ENCODE peak calls at places on chromosomes 4 and X, in seven cellular contexts. Y is prostate gland, P is H1, U is GM12891, E is stomach, J is transverse colon, W is K562. M is an unnamed sample.
A peak's percentile ranks its signal among the peaks of the same experiment; 100 is the strongest.

GRCh38 chr4:24059839-24060238 is 170.0 kb upstream of the PPARGC1A start:
- DNase-seq in Y (no peak), P (no peak), U (no peak), E (no peak), J (no peak), W (no peak), M (no peak)

GRCh38 chrX:52422884-52423283 is 54.1 kb downstream of the XAGE2 start:
- DNase-seq in Y (no peak), P (no peak), U (no peak), E (no peak), J (no peak), W (no peak), M (no peak)

GRCh38 chr4:8182858-8183725 is 16.0 kb upstream of the SH3TC1 start:
- DNase-seq in Y (peak; percentile 94), P (no peak), U (no peak), E (peak; percentile 89), J (peak; percentile 93), W (peak; percentile 74), M (peak; percentile 23)

GRCh38 chr4:151517896-151518295 is 108.9 kb downstream of the FHIP1A start:
- DNase-seq in Y (no peak), P (no peak), U (no peak), E (no peak), J (no peak), W (no peak), M (no peak)

GRCh38 chr4:183478123-183478522 is 26.7 kb upstream of the ING2 start:
- DNase-seq in Y (no peak), P (no peak), U (no peak), E (no peak), J (no peak), W (no peak), M (no peak)

GRCh38 chr4:184019084-184019483 is 114.0 kb downstream of the STOX2 start:
- DNase-seq in Y (no peak), P (no peak), U (no peak), E (no peak), J (no peak), W (no peak), M (no peak)

GRCh38 chrX:41350976-41351569 is 17.1 kb downstream of the DDX3X start:
- DNase-seq in Y (no peak), P (no peak), U (no peak), E (no peak), J (no peak), W (no peak), M (no peak)

GRCh38 chr4:141109983-141110382 is 23.3 kb downstream of the RNF150 start:
- DNase-seq in Y (no peak), P (no peak), U (no peak), E (no peak), J (no peak), W (no peak), M (no peak)

GRCh38 chrX:109600114-109600710 is 24.8 kb downstream of the KCNE5 start:
- DNase-seq in Y (no peak), P (no peak), U (no peak), E (no peak), J (no peak), W (no peak), M (no peak)

GRCh38 chrX:65697915-65698796 is 30.7 kb downstream of the MSN start:
- DNase-seq in Y (no peak), P (no peak), U (no peak), E (peak; percentile 37), J (peak; percentile 66), W (peak; percentile 41), M (no peak)

GRCh38 chr4:11130195-11130975 is 298.3 kb downstream of the HS3ST1 start:
- DNase-seq in Y (no peak), P (no peak), U (no peak), E (no peak), J (no peak), W (no peak), M (no peak)

GRCh38 chr4:154491731-154492249 is at the start of gene DCHS2:
- DNase-seq in Y (no peak), P (no peak), U (peak; percentile 37), E (no peak), J (peak; percentile 24), W (peak; percentile 76), M (no peak)

GRCh38 chrX:2650865-2651264 is 40.2 kb upstream of the CD99 start:
- DNase-seq in Y (no peak), P (no peak), U (no peak), E (no peak), J (no peak), W (no peak), M (no peak)

GRCh38 chrX:47420264-47420663 is 49.9 kb downstream of the ZNF157 start:
- DNase-seq in Y (no peak), P (no peak), U (no peak), E (no peak), J (no peak), W (no peak), M (no peak)

GRCh38 chrX:1392376-1393130 is 640 bp upstream of the SLC25A6 start:
- DNase-seq in Y (peak; percentile 65), P (no peak), U (peak; percentile 65), E (peak; percentile 65), J (peak; percentile 78), W (peak; percentile 50), M (no peak)

GRCh38 chrX:74536142-74537010 is 78.0 kb downstream of the RLIM start:
- DNase-seq in Y (peak; percentile 58), P (no peak), U (peak; percentile 46), E (peak; percentile 64), J (peak; percentile 78), W (peak; percentile 37), M (no peak)

GRCh38 chr4:38665846-38666490 is 2.0 kb downstream of the KLF3 start:
- DNase-seq in Y (no peak), P (no peak), U (no peak), E (no peak), J (no peak), W (no peak), M (no peak)

GRCh38 chr4:38661371-38661770 is 2.6 kb upstream of the KLF3 start:
- DNase-seq in Y (no peak), P (no peak), U (no peak), E (no peak), J (no peak), W (no peak), M (no peak)

GRCh38 chr4:38663021-38663800 is 788 bp upstream of the KLF3 start:
- DNase-seq in Y (no peak), P (no peak), U (peak; percentile 67), E (peak; percentile 34), J (no peak), W (no peak), M (no peak)

GRCh38 chr4:38664704-38665401 is 854 bp downstream of the KLF3 start:
- DNase-seq in Y (peak; percentile 73), P (no peak), U (no peak), E (peak; percentile 69), J (peak; percentile 72), W (no peak), M (no peak)

DNA sequence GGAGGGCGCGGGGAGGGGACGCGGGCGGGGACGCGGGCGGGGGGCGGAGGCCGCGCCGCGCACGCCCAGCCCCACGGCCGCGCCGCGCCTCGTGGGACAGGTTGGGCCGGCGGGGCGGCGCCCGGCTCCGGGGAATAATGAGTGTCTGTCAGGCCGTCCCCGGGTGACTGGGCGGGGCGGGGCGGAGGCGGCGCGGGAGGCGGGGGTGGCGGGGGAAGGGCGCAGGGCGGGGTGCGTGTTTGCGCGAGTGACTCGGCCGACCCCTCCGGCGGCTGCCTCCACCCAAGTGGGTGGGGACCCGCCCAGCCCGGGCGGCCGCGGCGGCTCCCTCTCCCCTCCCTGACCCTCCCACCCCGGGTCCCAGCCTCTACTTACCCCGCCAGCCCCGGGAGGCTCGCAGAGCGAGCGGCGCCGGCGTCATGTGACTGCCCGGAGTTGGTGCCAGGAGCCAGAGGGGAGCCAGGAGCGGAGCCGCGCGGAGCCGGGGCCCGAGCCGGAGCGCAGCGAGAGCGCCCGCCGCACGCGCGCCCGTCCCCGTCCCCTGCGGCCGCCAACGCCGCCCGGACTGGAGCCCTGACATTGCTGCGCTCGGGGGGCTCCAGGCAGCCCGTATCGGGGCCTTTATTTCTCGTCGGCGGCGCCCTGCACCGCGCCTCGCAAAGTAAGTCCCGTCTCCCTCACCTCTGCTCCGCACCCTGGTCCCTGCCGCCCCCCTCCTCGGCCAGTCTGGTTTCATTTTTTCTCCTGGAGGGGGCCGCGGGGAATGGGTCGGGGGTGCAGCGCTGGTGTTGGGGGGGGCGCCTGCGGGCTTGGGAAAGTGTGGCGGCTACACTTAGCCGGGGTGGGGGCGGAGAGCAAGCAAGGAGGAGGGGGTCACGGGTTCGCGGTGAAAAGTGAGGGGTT is at the start of gene KLF3:
- DNase-seq in Y (peak; percentile 93), P (no peak), U (peak; percentile 70), E (peak; percentile 96), J (peak; percentile 96), W (peak; percentile 90), M (peak; percentile 52)
- TF ChIP-seq POLR2A in Y (peak; percentile 83), P (peak; percentile 85), U (no peak), E (no peak), J (peak; percentile 85), W (no peak), M (no peak)

DNA sequence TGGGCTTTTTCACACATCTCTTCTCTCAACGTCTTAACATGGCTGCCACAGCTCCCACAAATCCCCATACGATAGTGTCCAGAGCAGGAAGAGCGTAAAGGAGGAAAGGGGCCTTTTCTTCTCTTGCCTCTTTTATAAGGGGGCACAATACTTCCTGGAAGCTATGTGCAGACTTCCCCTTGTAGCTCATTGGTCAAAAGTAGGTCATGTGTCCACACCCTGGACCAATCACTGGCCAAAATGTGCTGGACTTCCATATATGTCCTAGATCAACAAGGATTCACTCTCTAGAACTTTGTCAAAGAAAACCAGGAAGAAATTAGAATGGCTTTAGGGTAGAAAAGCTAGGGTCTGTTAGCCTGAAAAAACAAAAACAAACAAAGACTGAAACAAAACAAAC is 26.7 kb downstream of the STK32B start:
- DNase-seq in Y (no peak), P (no peak), U (no peak), E (no peak), J (no peak), W (no peak), M (no peak)
- TF ChIP-seq POLR2AphosphoS5 in Y (no peak), P (no peak), U (no peak), E (no peak), J (no peak), W (no peak), M (no peak)

DNA sequence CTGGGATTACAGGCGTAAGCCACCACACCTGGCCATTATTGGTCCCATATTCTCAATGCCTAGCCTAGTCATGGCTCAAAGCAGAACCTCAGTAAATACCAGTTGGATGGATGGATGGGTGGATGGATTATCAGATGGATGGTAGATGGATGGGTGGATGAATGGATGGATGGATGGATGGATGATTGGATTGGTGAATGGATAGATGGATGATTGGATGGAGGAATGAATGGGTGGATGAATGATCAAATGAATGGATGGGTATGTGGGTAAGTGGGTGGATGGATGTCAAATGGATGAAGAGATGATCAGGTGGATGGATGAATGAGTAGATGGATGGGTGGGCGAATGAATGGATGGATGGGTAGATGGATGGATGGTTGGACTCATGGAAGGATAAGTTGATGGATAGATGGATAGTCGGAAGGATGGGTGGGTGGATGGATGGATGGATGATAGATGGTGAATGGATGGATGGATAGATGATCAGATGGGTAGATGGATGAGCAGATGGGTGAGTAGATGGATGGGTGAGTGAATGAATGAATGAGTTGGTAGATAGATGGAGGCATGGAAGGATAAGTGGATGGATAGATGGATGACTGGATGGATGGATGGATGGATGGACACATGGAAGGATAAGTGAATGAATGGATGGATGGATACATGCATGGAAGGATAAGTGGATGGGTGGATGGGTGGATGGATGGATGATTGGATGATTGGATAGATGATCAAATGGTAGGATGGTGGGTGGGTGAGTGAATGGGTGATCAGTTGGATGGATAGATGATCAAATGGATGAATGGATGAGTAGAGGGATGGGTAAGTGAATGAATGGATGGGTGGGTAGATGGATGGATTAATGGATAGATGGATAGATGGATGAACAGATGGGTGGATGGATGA is 22.0 kb upstream of the RNF4 start:
- DNase-seq in Y (no peak), P (no peak), U (no peak), E (no peak), J (no peak), W (no peak), M (no peak)
- TF ChIP-seq POLR2A in Y (no peak), P (no peak), U (no peak), E (no peak), J (no peak), W (no peak), M (no peak)

GRCh38 chr4:114976901-114977300 is 136.5 kb downstream of the NDST4 start:
- DNase-seq in Y (no peak), P (no peak), U (no peak), E (no peak), J (no peak), W (no peak), M (no peak)
- TF ChIP-seq POLR2AphosphoS5 in Y (no peak), P (no peak), U (no peak), E (no peak), J (no peak), W (no peak), M (no peak)

M was measured in HCT116.